ENCODE peak calls at places on chromosome 16, in eight cellular contexts. B, T, U, V, M, P, I and S are unnamed samples.

GRCh38 chr16:17271687-17272086 is 199.1 kb downstream of the XYLT1 start:
- DNase-seq in B (no peak), T (no peak), U (no peak), V (no peak), M (peak), P (no peak), I (no peak), S (peak)

GRCh38 chr16:89289428-89290395 is 72.2 kb downstream of the ZNF778 start:
- DNase-seq in B (peak), T (peak), U (no peak), V (peak), M (peak), P (no peak), I (peak), S (peak)

GRCh38 chr16:56262879-56263245 is 71.6 kb downstream of the GNAO1 start:
- DNase-seq in B (no peak), T (no peak), U (no peak), V (no peak), M (no peak), P (no peak), I (no peak), S (no peak)

GRCh38 chr16:54446639-54447038 is 160.1 kb upstream of the IRX3 start:
- DNase-seq in B (no peak), T (no peak), U (no peak), V (no peak), M (peak), P (peak), I (no peak), S (no peak)

GRCh38 chr16:19396555-19397011 is 21.1 kb upstream of the TMC5 start:
- DNase-seq in B (no peak), T (no peak), U (no peak), V (peak), M (no peak), P (no peak), I (no peak), S (peak)

GRCh38 chr16:86630471-86630870 is 52.1 kb downstream of the FOXL1 start:
- DNase-seq in B (no peak), T (no peak), U (no peak), V (no peak), M (no peak), P (no peak), I (no peak), S (no peak)

GRCh38 chr16:5064915-5065314 is 841 bp downstream of the C16orf89 start:
- DNase-seq in B (no peak), T (no peak), U (no peak), V (peak), M (no peak), P (no peak), I (no peak), S (no peak)

GRCh38 chr16:9338510-9338909 is 247.1 kb downstream of the HAPSTR1 start:
- DNase-seq in B (no peak), T (no peak), U (peak), V (no peak), M (no peak), P (no peak), I (no peak), S (no peak)

GRCh38 chr16:27304881-27305280 is 8.9 kb upstream of the IL4R start:
- DNase-seq in B (no peak), T (no peak), U (no peak), V (no peak), M (no peak), P (no peak), I (no peak), S (no peak)

GRCh38 chr16:12425134-12425941 is 378.3 kb downstream of the CPPED1 start:
- DNase-seq in B (peak), T (peak), U (no peak), V (no peak), M (no peak), P (no peak), I (no peak), S (no peak)

GRCh38 chr16:35200662-35201061 is 1741.2 kb downstream of the TP53TG3F start:
- DNase-seq in B (no peak), T (no peak), U (no peak), V (no peak), M (no peak), P (no peak), I (no peak), S (no peak)

GRCh38 chr16:83912152-83912948 is 13.4 kb downstream of the MLYCD start:
- DNase-seq in B (no peak), T (no peak), U (no peak), V (no peak), M (no peak), P (no peak), I (no peak), S (no peak)

GRCh38 chr16:59470556-59470955 is 736.4 kb upstream of the GOT2 start:
- DNase-seq in B (no peak), T (no peak), U (no peak), V (no peak), M (no peak), P (no peak), I (no peak), S (no peak)

GRCh38 chr16:52494145-52494544 is 52.8 kb downstream of the TOX3 start:
- DNase-seq in B (no peak), T (no peak), U (no peak), V (no peak), M (no peak), P (no peak), I (no peak), S (no peak)

GRCh38 chr16:78022347-78022746 is at the start of gene CLEC3A:
- DNase-seq in B (peak), T (no peak), U (no peak), V (no peak), M (no peak), P (no peak), I (no peak), S (no peak)
- TF ChIP-seq CTCF in B (no peak), T (no peak), U (no peak), V (no peak), M (no peak), P (no peak), I (no peak), S (no peak)

DNA sequence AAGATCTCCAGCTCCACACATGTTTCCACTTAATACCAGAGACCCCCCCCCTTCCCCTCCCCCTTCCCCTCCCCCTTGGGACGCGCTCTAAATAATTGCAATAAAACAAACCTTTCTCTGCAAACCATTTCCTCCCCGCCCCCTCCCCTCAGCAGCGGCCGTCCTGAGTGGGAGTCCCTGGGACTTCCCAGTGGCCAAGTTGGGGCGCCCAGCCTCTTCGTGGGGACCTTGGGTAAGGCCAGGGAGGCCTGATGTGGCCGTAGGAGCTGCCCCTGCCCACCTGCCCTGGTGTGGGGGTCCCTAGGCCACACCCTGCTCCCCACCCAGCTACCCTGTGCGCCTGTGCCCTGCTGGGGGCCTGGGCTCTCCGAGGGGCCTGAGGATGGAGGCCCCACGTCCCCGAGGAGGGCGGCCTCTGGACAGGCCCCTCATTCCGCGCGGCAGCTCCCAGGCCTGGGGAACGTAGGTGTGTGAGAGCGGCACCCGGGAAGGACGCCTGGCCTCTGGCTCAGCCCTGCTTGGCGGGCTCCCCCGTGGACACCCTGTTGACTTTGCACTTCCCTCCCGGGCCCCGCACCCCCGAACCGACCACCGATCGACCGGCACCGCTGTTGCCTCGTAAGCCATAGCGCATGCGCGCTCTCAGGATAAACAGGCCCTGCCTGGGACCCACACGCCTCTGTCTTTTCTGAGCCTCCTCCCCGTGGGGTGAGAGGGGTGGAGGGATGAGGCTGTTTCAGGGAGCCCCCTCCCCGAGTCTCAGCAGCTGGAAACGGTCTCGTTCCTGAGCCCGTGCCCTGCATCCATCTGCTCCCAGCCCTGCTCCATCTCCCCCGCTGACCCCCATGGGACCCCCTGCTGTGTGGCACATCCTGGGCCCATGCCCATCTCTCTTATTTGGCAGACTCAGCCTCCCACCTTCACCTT is 9.0 kb downstream of the NTHL1 start:
- DNase-seq in B (no peak), T (no peak), U (no peak), V (no peak), M (no peak), P (no peak), I (no peak), S (no peak)
- H3K27ac ChIP-seq in B (no peak), T (peak), U (peak), V (peak), M (no peak), P (no peak), I (no peak), S (no peak)

DNA sequence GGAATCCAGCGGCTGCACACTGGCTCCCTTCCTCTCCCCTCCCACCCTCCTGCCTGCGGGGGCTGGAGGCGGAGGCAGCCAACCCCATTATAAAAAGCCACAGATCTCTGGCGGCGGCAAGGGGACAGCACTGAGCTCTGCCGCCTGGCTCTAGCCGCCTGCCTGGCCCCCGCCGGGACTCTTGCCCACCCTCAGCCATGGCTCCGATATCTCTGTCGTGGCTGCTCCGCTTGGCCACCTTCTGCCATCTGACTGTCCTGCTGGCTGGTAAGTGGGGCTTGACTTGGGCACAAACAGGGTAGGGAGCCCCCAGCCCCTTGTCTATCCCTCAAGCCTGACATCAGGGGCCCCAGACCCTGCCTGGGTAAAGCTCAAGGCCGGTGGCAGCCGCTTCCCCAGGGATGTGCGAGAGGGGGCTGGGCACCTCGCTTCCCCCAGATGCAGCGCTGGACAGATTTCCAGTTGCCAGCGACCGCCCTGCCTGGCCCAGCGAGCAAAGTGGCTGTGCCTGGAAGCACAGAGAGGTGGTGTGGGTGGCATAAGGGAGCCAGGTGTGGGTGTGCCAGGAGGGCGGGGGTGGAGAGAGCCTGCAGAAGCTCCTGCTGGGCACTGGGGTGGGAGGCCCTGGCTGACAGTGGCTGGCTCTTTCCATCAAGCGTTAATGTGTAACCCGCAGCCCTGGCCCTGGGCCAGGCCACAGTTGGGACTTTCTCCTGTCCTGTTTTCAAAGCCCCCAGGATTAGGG is at the start of gene CX3CL1:
- DNase-seq in B (peak), T (no peak), U (no peak), V (peak), M (peak), P (no peak), I (peak), S (peak)
- TF ChIP-seq CTCF in B (peak), T (no peak), U (no peak), V (peak), M (peak), P (no peak), I (no peak), S (no peak)

DNA sequence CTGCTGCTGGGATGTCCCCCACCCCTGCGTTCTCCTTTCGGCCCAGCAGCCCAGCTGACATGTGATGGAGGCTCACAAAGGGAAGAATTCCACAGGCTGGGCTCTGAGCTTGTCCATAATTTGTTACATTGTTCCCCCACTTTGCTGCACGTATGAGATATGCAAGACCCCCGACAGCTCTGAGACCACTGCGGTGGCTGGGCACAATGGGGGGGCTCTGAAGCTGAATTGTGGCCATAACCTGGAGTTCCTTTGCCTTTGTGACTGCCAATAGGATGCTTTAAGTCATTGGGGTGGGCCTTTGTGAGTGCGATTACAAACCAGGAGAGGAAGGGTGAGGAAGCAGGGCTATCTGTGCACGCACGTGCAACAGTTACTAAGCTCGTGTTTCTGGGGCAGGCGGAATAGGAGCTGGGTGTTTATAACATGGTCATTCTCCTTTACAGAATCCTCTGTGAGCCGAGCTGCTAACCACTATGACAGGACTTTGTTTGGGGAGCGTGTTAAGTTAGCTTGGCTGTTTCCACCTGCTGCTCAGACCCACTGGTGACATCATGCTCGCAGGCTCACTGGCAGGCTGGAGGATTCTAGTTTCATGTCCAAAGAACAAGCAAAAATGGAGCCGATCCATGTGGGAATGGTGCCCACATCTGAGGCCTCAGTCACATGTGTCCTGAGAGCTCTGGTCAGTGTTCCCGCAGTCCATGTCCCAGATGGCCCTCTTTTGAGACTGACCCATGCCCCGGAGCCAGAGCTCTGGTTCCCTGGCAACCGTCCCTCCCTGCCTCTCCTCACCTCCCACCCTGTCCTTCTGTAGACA is 208.3 kb upstream of the SALL1 start:
- DNase-seq in B (peak), T (no peak), U (no peak), V (no peak), M (no peak), P (no peak), I (no peak), S (peak)
- H3K27ac ChIP-seq in B (peak), T (no peak), U (no peak), V (no peak), M (no peak), P (no peak), I (no peak), S (no peak)

GRCh38 chr16:3946604-3947180 is 66.2 kb upstream of the CREBBP start:
- DNase-seq in B (no peak), T (no peak), U (no peak), V (no peak), M (no peak), P (no peak), I (no peak), S (no peak)
- TF ChIP-seq CTCF in B (no peak), T (no peak), U (no peak), V (no peak), M (no peak), P (no peak), I (no peak), S (no peak)